ENCODE peak calls at places on chromosomes 6 and 20, in nine cellular contexts. F, H, T, A, C, E, W, P and O are unnamed samples.

GRCh38 chr6:12060780-12061619 is 48.9 kb downstream of the HIVEP1 start:
- DNase-seq in F (peak; percentile 56), H (no peak), T (peak; percentile 37), A (no peak), C (peak; percentile 41), E (peak; percentile 70), W (peak; percentile 84), P (peak; percentile 81), O (peak; percentile 68)

GRCh38 chr6:20115269-20116005 is 96.8 kb downstream of the MBOAT1 start:
- DNase-seq in F (no peak), H (no peak), T (no peak), A (no peak), C (no peak), E (no peak), W (no peak), P (no peak), O (no peak)

GRCh38 chr20:24962510-24962909 is 13.4 kb downstream of the CST7 start:
- DNase-seq in F (no peak), H (no peak), T (no peak), A (no peak), C (no peak), E (no peak), W (no peak), P (no peak), O (no peak)

GRCh38 chr6:73081955-73082354 is 143.3 kb downstream of the KHDC1L start:
- DNase-seq in F (no peak), H (no peak), T (no peak), A (no peak), C (no peak), E (no peak), W (no peak), P (no peak), O (no peak)

GRCh38 chr6:114580882-114581281 is 238.1 kb upstream of the HS3ST5 start:
- DNase-seq in F (no peak), H (no peak), T (no peak), A (peak; percentile 59), C (no peak), E (no peak), W (no peak), P (no peak), O (no peak)

GRCh38 chr20:55882286-55882685 is 123.0 kb downstream of the CBLN4 start:
- DNase-seq in F (no peak), H (no peak), T (no peak), A (no peak), C (no peak), E (no peak), W (no peak), P (no peak), O (no peak)

GRCh38 chr20:8662433-8662954 is 406.4 kb upstream of the PLCB4 start:
- DNase-seq in F (no peak), H (no peak), T (no peak), A (no peak), C (no peak), E (no peak), W (no peak), P (no peak), O (no peak)

GRCh38 chr6:20540683-20541082 is 6.4 kb downstream of the CDKAL1 start:
- DNase-seq in F (no peak), H (peak; percentile 72), T (no peak), A (no peak), C (no peak), E (no peak), W (no peak), P (no peak), O (peak; percentile 76)

GRCh38 chr6:167089243-167090142 is 33.4 kb upstream of the CCR6 start:
- DNase-seq in F (no peak), H (no peak), T (no peak), A (no peak), C (no peak), E (no peak), W (no peak), P (no peak), O (no peak)

GRCh38 chr20:62454936-62455673 is 20.7 kb downstream of the GATA5 start:
- DNase-seq in F (no peak), H (no peak), T (peak; percentile 41), A (no peak), C (no peak), E (no peak), W (no peak), P (no peak), O (no peak)

GRCh38 chr20:45019764-45020126 is 53.4 kb downstream of the STK4 start:
- DNase-seq in F (no peak), H (no peak), T (no peak), A (no peak), C (no peak), E (no peak), W (no peak), P (no peak), O (no peak)

GRCh38 chr6:118656822-118657451 is 5.5 kb upstream of the CEP85L start:
- DNase-seq in F (no peak), H (no peak), T (no peak), A (no peak), C (no peak), E (no peak), W (no peak), P (no peak), O (no peak)

GRCh38 chr6:150281767-150282166 is 87.0 kb upstream of the IYD start:
- DNase-seq in F (no peak), H (no peak), T (no peak), A (no peak), C (no peak), E (no peak), W (no peak), P (no peak), O (no peak)

GRCh38 chr20:32473231-32474008 is 111.7 kb downstream of the NOL4L start:
- DNase-seq in F (no peak), H (peak; percentile 94), T (no peak), A (no peak), C (no peak), E (no peak), W (no peak), P (peak; percentile 74), O (no peak)

GRCh38 chr20:32476684-32477593 is 108.2 kb downstream of the NOL4L start:
- DNase-seq in F (no peak), H (no peak), T (peak; percentile 19), A (no peak), C (peak; percentile 6), E (no peak), W (no peak), P (peak; percentile 40), O (no peak)

GRCh38 chr20:32474717-32474966 is 110.5 kb downstream of the NOL4L start:
- DNase-seq in F (no peak), H (no peak), T (no peak), A (no peak), C (no peak), E (no peak), W (no peak), P (peak; percentile 85), O (no peak)

GRCh38 chr20:32474009-32474716 is 111.0 kb downstream of the NOL4L start:
- DNase-seq in F (no peak), H (peak; percentile 43), T (no peak), A (no peak), C (no peak), E (no peak), W (no peak), P (peak; percentile 82), O (peak; percentile 15)

DNA sequence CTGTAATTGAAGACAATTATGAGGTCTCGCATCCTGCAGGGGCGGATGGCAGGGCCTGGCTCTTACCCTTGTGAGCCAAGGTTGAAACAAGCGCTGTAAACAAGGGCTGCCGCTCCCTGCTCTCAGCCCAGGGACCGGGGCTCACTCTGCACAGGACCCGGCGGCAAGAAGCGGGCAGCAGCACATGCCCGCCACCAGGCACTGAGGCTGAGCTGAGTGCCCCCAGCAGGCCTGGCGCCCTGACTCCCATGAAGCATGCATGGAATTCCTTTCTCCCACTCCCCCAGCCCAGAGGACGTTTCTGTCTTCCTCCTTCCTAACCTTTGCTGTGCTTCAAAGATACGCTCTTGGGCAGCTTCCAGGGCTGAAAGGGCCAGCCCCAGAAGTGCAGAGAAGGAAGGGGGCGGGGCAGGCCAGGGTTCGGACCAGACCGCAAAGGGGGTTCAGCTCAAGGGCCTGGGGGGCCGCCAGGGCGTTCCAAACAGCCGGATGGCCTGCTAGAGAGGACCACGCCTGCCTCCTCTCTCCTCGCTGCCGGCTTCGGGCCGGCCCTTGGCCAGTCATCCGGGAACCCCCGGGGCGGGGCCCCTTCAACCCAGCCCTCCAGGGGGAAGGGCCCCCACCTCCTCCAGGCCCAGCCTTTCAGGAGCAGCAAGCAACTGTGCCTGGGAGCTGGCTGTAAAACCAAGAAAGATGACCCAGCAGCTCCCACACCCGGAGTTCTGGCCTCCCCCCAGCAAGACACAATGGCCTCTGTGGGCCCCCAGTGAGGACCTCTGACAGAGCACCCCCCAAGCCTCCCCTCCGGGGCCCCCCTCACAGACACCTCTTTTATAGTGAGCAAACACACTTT is 109.9 kb downstream of the NOL4L start:
- DNase-seq in F (no peak), H (peak; percentile 86), T (peak; percentile 97), A (peak; percentile 99), C (peak; percentile 92), E (peak; percentile 85), W (peak; percentile 100), P (peak; percentile 99), O (peak; percentile 92)
- H3K4me3 ChIP-seq in F (no peak overlapping the region), H (peak overlapping the region; percentile 73), T (peak overlapping the region; percentile 8), A (peak overlapping the region; percentile 26), C (peak overlapping the region; percentile 56), E (peak overlapping the region; percentile 31), W (peak overlapping the region; percentile 7), P (peak overlapping the region; percentile 23), O (peak overlapping the region; percentile 25)

DNA sequence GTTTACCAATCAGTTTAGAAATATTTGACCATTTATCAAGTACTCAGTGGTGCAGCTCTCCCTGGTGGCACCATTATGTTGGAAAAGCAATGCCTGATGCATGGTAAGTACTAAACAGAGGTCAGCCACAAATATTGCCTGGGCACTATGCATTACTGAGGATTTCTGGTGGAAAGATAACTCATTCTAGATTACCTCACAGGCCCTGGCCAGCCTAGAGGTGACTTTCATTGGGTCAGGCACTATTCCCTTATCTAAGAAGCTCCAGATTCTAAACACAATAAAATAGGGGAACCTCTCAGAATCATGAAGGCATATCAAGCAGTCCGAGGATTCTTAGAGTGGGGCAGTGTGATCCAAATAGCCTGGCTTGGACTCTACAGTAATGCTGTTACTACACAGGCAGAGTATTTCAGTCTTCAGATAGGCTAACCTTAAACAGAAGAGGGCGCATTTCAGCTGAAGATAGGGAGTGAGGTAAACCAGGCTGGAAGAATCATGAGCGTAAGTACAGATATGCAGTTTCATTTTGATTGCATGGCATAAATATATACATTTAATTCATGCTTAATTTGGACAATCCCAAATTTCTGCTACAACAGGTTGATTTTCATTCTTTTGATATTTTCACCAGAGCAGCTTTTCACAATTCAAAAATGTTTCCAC is 12.1 kb downstream of the LGSN start:
- DNase-seq in F (no peak), H (peak; percentile 72), T (peak; percentile 46), A (no peak), C (no peak), E (no peak), W (peak; percentile 67), P (no peak), O (peak; percentile 69)
- TF ChIP-seq CTCF in F (no peak), H (peak; percentile 84), T (peak; percentile 47), A (peak; percentile 53), C (peak; percentile 38), E (peak; percentile 68), W (peak; percentile 58), P (peak; percentile 29), O (peak; percentile 64)

GRCh38 chr6:3535716-3536435 is 79.0 kb upstream of the SLC22A23 start:
- DNase-seq in F (no peak), H (no peak), T (no peak), A (no peak), C (no peak), E (no peak), W (no peak), P (no peak), O (no peak)
- H3K4me3 ChIP-seq in F (no peak overlapping the region), H (no peak overlapping the region), T (no peak overlapping the region), A (no peak overlapping the region), C (no peak overlapping the region), E (no peak overlapping the region), W (no peak overlapping the region), P (no peak overlapping the region), O (no peak overlapping the region)

GRCh38 chr6:34490390-34491090 is 24.7 kb downstream of the PACSIN1 start:
- DNase-seq in F (no peak), H (no peak), T (no peak), A (no peak), C (no peak), E (no peak), W (no peak), P (no peak), O (no peak)
- TF ChIP-seq CTCF in F (no peak), H (peak; percentile 61), T (no peak), A (no peak), C (no peak), E (no peak), W (no peak), P (no peak), O (no peak)